ENCODE peak calls at places on chromosome 3, in nine cellular contexts. J is NCI-H1694 treated with DMSO at 0.1 percent for 48 hours; Q is pons; L is NCI-H1048; V is HTR-8/SVneo; T is activated CD4-positive, alpha-beta T cell treated with anti-CD3 and anti-CD28 coated beads for 24 hours; A is activated CD8-positive, alpha-beta T cell treated with anti-CD3 and anti-CD28 coated beads, Interleukin-2, amount 10 ng/mL, durations not matched to agents 7 days and 5 days; H is suprapubic skin; N is NCI-H446. G is an unnamed sample.

GRCh38 chr3:197541756-197542539 is 13.8 kb downstream of the BDH1 start:
- DNase-seq in H (peak; percentile 77), L (peak; percentile 51), V (no peak), A (no peak), J (peak; percentile 96), T (no peak), N (peak; percentile 93), Q (peak; percentile 67), G (no peak)

GRCh38 chr3:183307749-183308148 is 54.7 kb downstream of the B3GNT5 start:
- DNase-seq in N (no peak), Q (no peak), V (no peak), A (no peak), H (no peak), J (no peak), T (no peak), L (no peak), G (no peak)

GRCh38 chr3:100634493-100635272 is 25.3 kb downstream of the ADGRG7 start:
- DNase-seq in T (no peak), V (no peak), H (no peak), N (peak; percentile 26), J (no peak), Q (no peak), A (peak; percentile 69), L (no peak), G (no peak)

GRCh38 chr3:127803619-127804018 is 18.7 kb downstream of the MGLL start:
- DNase-seq in H (no peak), J (no peak), V (peak; percentile 70), A (no peak), T (no peak), L (no peak), Q (no peak), N (no peak), G (no peak)

GRCh38 chr3:150170843-150171513 is 200.3 kb upstream of the PFN2 start:
- DNase-seq in V (no peak), A (no peak), Q (peak; percentile 93), N (peak; percentile 96), H (no peak), T (no peak), J (peak; percentile 76), L (no peak), G (no peak)

GRCh38 chr3:186261638-186262037 is 100.4 kb downstream of the DGKG start:
- DNase-seq in J (peak; percentile 19), N (peak; percentile 46), H (no peak), L (no peak), V (no peak), A (no peak), Q (no peak), T (no peak), G (no peak)

GRCh38 chr3:15628967-15629366 is 27.4 kb downstream of the BTD start:
- DNase-seq in Q (no peak), H (no peak), A (no peak), T (no peak), L (no peak), J (no peak), V (no peak), N (no peak), G (no peak)

GRCh38 chr3:159499031-159499793 is 489.4 kb upstream of the IL12A start:
- DNase-seq in Q (no peak), T (no peak), V (peak; percentile 42), J (no peak), H (no peak), L (no peak), N (no peak), A (no peak), G (no peak)

GRCh38 chr3:154428369-154429206 is 1.4 kb downstream of the GPR149 start:
- DNase-seq in L (no peak), N (no peak), J (no peak), V (no peak), Q (no peak), T (no peak), H (no peak), A (no peak), G (no peak)

GRCh38 chr3:49721165-49721860 is 1.8 kb upstream of the AMIGO3 start:
- DNase-seq in A (no peak), Q (no peak), V (no peak), H (no peak), L (no peak), J (no peak), T (no peak), N (no peak), G (no peak)

GRCh38 chr3:187743195-187744141 is 1.8 kb downstream of the BCL6 start:
- DNase-seq in N (no peak), J (no peak), H (peak; percentile 88), A (peak; percentile 74), T (no peak), Q (no peak), L (no peak), V (no peak), G (no peak)

GRCh38 chr3:30084304-30084703 is 522.1 kb upstream of the TGFBR2 start:
- DNase-seq in A (no peak), N (no peak), H (no peak), L (no peak), T (no peak), Q (no peak), V (no peak), J (no peak), G (no peak)

GRCh38 chr3:128343287-128344045 is 123.2 kb downstream of the DNAJB8 start:
- DNase-seq in H (no peak), V (peak; percentile 80), Q (no peak), N (peak; percentile 58), L (no peak), A (no peak), T (no peak), J (peak; percentile 22), G (no peak)

GRCh38 chr3:57840445-57840844 is 84.3 kb downstream of the SLMAP start:
- DNase-seq in H (no peak), T (no peak), V (no peak), Q (no peak), N (no peak), A (no peak), J (no peak), L (no peak), G (no peak)

GRCh38 chr3:107992976-107993684 is 97.7 kb downstream of the CD47 start:
- DNase-seq in N (no peak), A (no peak), V (peak; percentile 9), H (no peak), L (no peak), T (no peak), J (no peak), Q (no peak), G (no peak)

GRCh38 chr3:160403796-160404510 is 4.5 kb downstream of the SMC4 start:
- DNase-seq in Q (no peak), H (no peak), V (no peak), A (no peak), T (no peak), J (no peak), N (no peak), L (no peak), G (no peak)

GRCh38 chr3:119301662-119302061 is 7.5 kb downstream of the ARHGAP31 start:
- DNase-seq in J (no peak), T (no peak), H (no peak), V (no peak), A (no peak), Q (peak; percentile 64), L (no peak), N (no peak), G (no peak)

GRCh38 chr3:28743843-28744242 is 395.2 kb upstream of the AZI2 start:
- DNase-seq in T (no peak), N (no peak), J (no peak), H (no peak), Q (no peak), L (no peak), A (no peak), V (no peak), G (no peak)

GRCh38 chr3:106423321-106424225 is 554.8 kb upstream of the CBLB start:
- DNase-seq in Q (no peak), V (no peak), J (no peak), N (no peak), L (no peak), T (peak; percentile 10), H (no peak), A (no peak), G (no peak)

GRCh38 chr3:35071768-35072167 is 567.6 kb upstream of the ARPP21 start:
- DNase-seq in A (no peak), Q (no peak), L (no peak), V (no peak), N (no peak), T (no peak), H (no peak), J (no peak), G (no peak)

GRCh38 chr3:111892070-111892469 is 33.0 kb downstream of the PHLDB2 start:
- DNase-seq in H (no peak), N (no peak), J (no peak), L (no peak), T (no peak), A (no peak), V (no peak), Q (no peak), G (no peak)

GRCh38 chr3:138202945-138203701 is 16.0 kb downstream of the ARMC8 start:
- DNase-seq in Q (peak; percentile 14), T (no peak), J (no peak), L (no peak), A (no peak), V (no peak), N (peak; percentile 67), H (no peak), G (no peak)

GRCh38 chr3:170614214-170614966 is 28.5 kb upstream of the SLC7A14 start:
- DNase-seq in H (no peak), T (no peak), J (no peak), A (no peak), Q (no peak), V (peak; percentile 75), N (peak; percentile 19), L (no peak), G (no peak)

GRCh38 chr3:134473868-134474546 is 11.8 kb downstream of the ANAPC13 start:
- DNase-seq in H (peak; percentile 84), L (peak; percentile 62), N (peak; percentile 87), A (peak; percentile 88), Q (peak; percentile 88), T (peak; percentile 76), J (peak; percentile 76), V (peak; percentile 63), G (peak; percentile 56)

G was measured in KG1.